ENCODE peak calls at places on chromosomes 4 and X, in four cellular contexts. M is activated CD8-positive, alpha-beta memory T cell treated with anti-CD3 and anti-CD28 coated beads for 48 hours; G is stimulated activated CD4-positive, alpha-beta T cell treated with anti-CD3 and anti-CD28 coated beads, Interleukin-15, amount 100 ng/mL, for 1 hour; J is activated CD4-positive, CD25-positive, alpha-beta regulatory T cell. N is an unnamed sample.

GRCh38 chr4:91058345-91058744 is 931.2 kb downstream of the CCSER1 start:
- DNase-seq in J (no peak), M (no peak), G (no peak), N (no peak)

GRCh38 chrX:31921236-31921635 is 849.4 kb upstream of the FTHL17 start:
- DNase-seq in M (no peak), J (no peak), G (no peak), N (no peak)

GRCh38 chr4:36737691-36738090 is 456.3 kb downstream of the DTHD1 start:
- DNase-seq in G (no peak), J (no peak), M (no peak), N (no peak)

GRCh38 chr4:87005690-87006461 is 71.1 kb downstream of the AFF1 start:
- DNase-seq in M (no peak), J (no peak), G (no peak), N (no peak)

GRCh38 chr4:87492617-87493016 is 36.6 kb downstream of the SPARCL1 start:
- DNase-seq in G (no peak), J (no peak), M (no peak), N (no peak)

GRCh38 chr4:121462660-121463261 is 81.9 kb upstream of the QRFPR start:
- DNase-seq in G (no peak), M (no peak), J (no peak), N (no peak)

GRCh38 chr4:61220556-61220955 is 20.4 kb downstream of the ADGRL3 start:
- DNase-seq in M (no peak), J (no peak), G (no peak), N (no peak)

GRCh38 chrX:39459204-39459603 is 638.6 kb downstream of the BCOR start:
- DNase-seq in M (no peak), J (no peak), G (no peak), N (no peak)

GRCh38 chr4:147550626-147551250 is 66.5 kb upstream of the TMEM184C start:
- DNase-seq in G (no peak), J (no peak), M (no peak), N (no peak)

GRCh38 chr4:127632420-127633403 is at the start of gene INTU:
- DNase-seq in M (no peak), J (no peak), G (no peak), N (no peak)

GRCh38 chr4:185003596-185004351 is 14.5 kb upstream of the HELT start:
- DNase-seq in M (no peak), J (no peak), G (no peak), N (no peak)

N was measured in central memory CD8-positive, alpha-beta T cell.